ENCODE peak calls at places on chromosomes 5 and 9, in nine cellular contexts. S is tibial nerve, T is GM23248, B is uterus, O is PC-9, L is AG04450, Q is PC-3, C is neuronal stem cell, I is cardiac muscle cell. X is an unnamed sample. For H3K9me3, the result is how much of the 10 kb centered on the place peaks cover.

GRCh38 chr9:126684345-126684744 is 70.6 kb downstream of the LMX1B start:
- DNase-seq in C (no peak), S (no peak), B (no peak), Q (peak), T (no peak), L (no peak), I (no peak), O (no peak), X (no peak)

GRCh38 chr9:128098936-128099931 is 28.3 kb downstream of the PTGES2 start:
- DNase-seq in T (peak), I (no peak), O (peak), S (no peak), Q (no peak), B (no peak), C (no peak), L (no peak), X (no peak)

GRCh38 chr9:30522486-30522885 is 1862.0 kb upstream of the ACO1 start:
- DNase-seq in O (no peak), S (no peak), I (no peak), Q (no peak), L (no peak), C (no peak), T (no peak), B (no peak), X (no peak)

GRCh38 chr5:15326471-15326870 is 173.5 kb upstream of the FBXL7 start:
- DNase-seq in I (no peak), S (no peak), C (no peak), O (no peak), T (no peak), Q (no peak), B (no peak), L (no peak), X (no peak)

GRCh38 chr5:16350816-16351215 is 114.8 kb downstream of the ZNF622 start:
- DNase-seq in I (no peak), O (no peak), L (no peak), S (no peak), Q (no peak), C (no peak), B (no peak), T (peak), X (no peak)

GRCh38 chr5:124394700-124395099 is 351.7 kb downstream of the ZNF608 start:
- DNase-seq in I (no peak), C (no peak), B (no peak), Q (no peak), S (no peak), T (no peak), O (no peak), L (no peak), X (no peak)

GRCh38 chr5:107378218-107378899 is 292.4 kb downstream of the EFNA5 start:
- DNase-seq in O (no peak), C (no peak), T (no peak), S (no peak), B (no peak), Q (peak), I (no peak), L (no peak), X (no peak)

GRCh38 chr5:96761618-96762017 is 46.1 kb downstream of the ERAP1 start:
- DNase-seq in Q (no peak), B (no peak), I (no peak), L (no peak), S (no peak), O (no peak), T (no peak), C (no peak), X (no peak)

GRCh38 chr9:109441296-109441695 is 56.8 kb downstream of the PTPN3 start:
- DNase-seq in Q (no peak), I (no peak), S (no peak), T (peak), O (no peak), B (no peak), C (no peak), L (no peak), X (no peak)

GRCh38 chr5:108801776-108802175 is 54.1 kb downstream of the FER start:
- DNase-seq in B (no peak), C (no peak), O (peak), I (peak), L (peak), Q (peak), S (no peak), T (peak), X (no peak)

GRCh38 chr5:171628344-171628743 is 157.3 kb upstream of the SMIM23 start:
- DNase-seq in L (no peak), B (no peak), Q (no peak), O (no peak), C (no peak), S (no peak), I (no peak), T (peak), X (no peak)

GRCh38 chr5:171627936-171628335 is 157.7 kb upstream of the SMIM23 start:
- DNase-seq in S (no peak), L (no peak), B (no peak), Q (no peak), C (no peak), T (peak), O (no peak), I (no peak), X (no peak)

GRCh38 chr5:171630047-171630669 is 155.5 kb upstream of the SMIM23 start:
- DNase-seq in S (peak), B (no peak), L (peak), Q (peak), T (peak), I (peak), C (peak), O (no peak), X (no peak)

GRCh38 chr5:171630670-171631065 is 154.9 kb upstream of the SMIM23 start:
- DNase-seq in T (no peak), I (no peak), B (no peak), C (no peak), O (no peak), Q (no peak), L (no peak), S (no peak), X (no peak)

DNA sequence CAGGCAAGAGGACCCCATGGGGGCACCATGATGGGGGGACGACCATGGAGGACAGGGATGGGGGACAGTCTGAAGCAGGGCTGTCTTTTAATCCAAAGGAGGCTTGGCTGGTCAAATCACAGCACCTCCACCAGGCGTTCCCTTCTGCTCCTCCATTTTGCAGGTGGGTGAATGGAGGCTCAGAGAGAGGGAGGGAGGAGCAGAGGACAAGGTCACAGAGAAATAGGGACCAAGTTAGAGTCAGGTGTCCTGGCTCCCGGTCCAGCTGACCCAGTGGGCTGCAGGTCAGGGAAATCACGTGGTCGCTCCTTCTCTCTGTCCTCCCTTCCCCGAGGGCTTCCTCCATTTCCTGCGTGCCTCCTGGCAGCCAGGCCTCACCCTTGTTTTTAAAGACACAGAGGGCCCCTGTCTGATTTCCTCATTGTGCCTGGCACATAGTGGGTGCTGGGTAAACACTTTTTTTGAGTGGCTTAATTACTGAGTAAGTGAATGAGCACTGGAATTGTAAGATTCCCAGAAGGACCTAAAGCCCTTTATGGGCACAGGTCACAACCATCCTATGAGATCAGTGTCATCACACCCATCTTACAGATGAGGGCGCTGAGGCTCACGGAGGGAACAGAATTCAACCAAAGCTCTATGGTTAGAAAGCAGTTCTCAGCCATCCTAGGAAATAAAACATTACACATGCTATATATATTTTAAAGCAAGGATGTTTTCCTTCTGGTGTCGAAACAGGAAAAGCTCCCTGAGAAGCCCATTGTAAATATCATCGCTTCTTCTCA is 156.2 kb upstream of the SMIM23 start:
- DNase-seq in I (no peak), B (no peak), O (no peak), L (no peak), Q (peak), C (no peak), S (no peak), T (peak), X (no peak)
- H3K4me3 ChIP-seq in I (no peak), B (no peak), O (peak), L (no peak), Q (peak), C (no peak), S (no peak), T (no peak), X (no peak)

GRCh38 chr9:135649508-135649907 is 10.2 kb upstream of the GLT6D1 start:
- DNase-seq in I (no peak), Q (no peak), B (no peak), S (no peak), O (no peak), L (no peak), T (no peak), C (no peak), X (no peak)

GRCh38 chr9:135655317-135656003 is 7.6 kb upstream of the LCN9 start:
- DNase-seq in B (no peak), T (no peak), I (no peak), C (no peak), S (no peak), O (no peak), L (no peak), Q (no peak), X (no peak)

GRCh38 chr9:135648494-135649410 is 9.4 kb upstream of the GLT6D1 start:
- DNase-seq in I (no peak), B (no peak), Q (no peak), T (no peak), S (no peak), C (no peak), O (no peak), L (no peak), X (no peak)

GRCh38 chr9:135647897-135648296 is 8.6 kb upstream of the GLT6D1 start:
- DNase-seq in Q (no peak), I (no peak), B (no peak), C (no peak), L (no peak), T (no peak), S (no peak), O (no peak), X (no peak)

GRCh38 chr9:135650408-135650807 is 11.1 kb upstream of the GLT6D1 start:
- DNase-seq in Q (no peak), O (no peak), S (no peak), C (no peak), L (no peak), B (no peak), I (no peak), T (no peak), X (no peak)
- H3K9me3 ChIP-seq in Q (under half), O (under half), S (under half), C (under half), L (under half), B (under half), I (under half), T (under half), X (under half)

GRCh38 chr9:83060557-83060956 is 2.4 kb downstream of the RASEF start:
- DNase-seq in L (no peak), Q (peak), I (no peak), C (no peak), S (no peak), O (peak), B (no peak), T (no peak), X (no peak)
- H3K4me3 ChIP-seq in L (no peak), Q (peak), I (no peak), C (no peak), S (no peak), O (peak), B (no peak), T (no peak), X (no peak)

GRCh38 chr9:137955224-137955570 is 77.6 kb downstream of the CACNA1B start:
- DNase-seq in Q (no peak), T (no peak), C (no peak), L (no peak), B (no peak), O (no peak), S (no peak), I (no peak), X (no peak)

GRCh38 chr9:137956688-137957385 is 79.3 kb downstream of the CACNA1B start:
- DNase-seq in S (no peak), C (no peak), Q (no peak), T (no peak), I (no peak), B (no peak), O (no peak), L (no peak), X (no peak)

GRCh38 chr9:137953683-137954438 is 76.3 kb downstream of the CACNA1B start:
- DNase-seq in B (no peak), T (no peak), C (no peak), L (no peak), S (no peak), I (no peak), O (no peak), Q (no peak), X (no peak)

GRCh38 chr9:137955586-137955985 is 78.0 kb downstream of the CACNA1B start:
- DNase-seq in I (no peak), S (no peak), T (no peak), Q (no peak), O (no peak), L (no peak), B (no peak), C (no peak), X (no peak)

DNA sequence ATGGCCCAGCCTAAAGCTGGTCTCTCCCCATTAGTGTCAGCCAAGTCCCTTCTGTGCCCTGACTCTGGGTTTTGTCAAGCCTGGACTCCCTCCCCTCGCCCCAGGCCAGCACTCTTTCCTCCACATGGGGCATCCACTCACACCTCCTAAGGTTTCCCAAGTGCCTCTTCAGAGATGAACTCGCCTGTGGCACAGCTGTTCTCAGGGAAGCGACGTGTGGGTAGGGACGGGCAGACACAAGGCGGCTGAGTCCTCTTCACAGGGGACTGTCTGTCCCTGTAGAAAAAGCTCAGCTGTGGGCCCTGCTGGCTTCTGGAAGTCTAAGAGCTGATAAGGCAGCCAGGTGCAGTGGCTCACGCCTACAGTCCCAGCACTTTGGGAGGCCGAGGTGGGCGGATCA is 78.5 kb downstream of the CACNA1B start:
- DNase-seq in I (no peak), B (no peak), C (no peak), Q (no peak), L (no peak), S (no peak), T (no peak), O (no peak), X (no peak)
- H3K9me3 ChIP-seq in I (under half), B (under half), C (under half), Q (under half), L (half or more), S (under half), T (under half), O (under half), X (under half)

GRCh38 chr5:102294996-102295395 is 1.1 kb downstream of the SLCO4C1 start:
- DNase-seq in I (no peak), L (no peak), B (no peak), O (no peak), T (no peak), C (no peak), S (no peak), Q (no peak), X (no peak)

GRCh38 chr5:102295534-102296228 is 403 bp downstream of the SLCO4C1 start:
- DNase-seq in B (no peak), L (no peak), I (no peak), S (no peak), C (no peak), O (no peak), T (no peak), Q (no peak), X (no peak)

GRCh38 chr5:102296229-102296817 is at the start of gene SLCO4C1:
- DNase-seq in I (peak), L (no peak), S (no peak), T (peak), Q (no peak), B (no peak), O (no peak), C (peak), X (peak)
- H3K4me3 ChIP-seq in I (peak), L (no peak), S (peak), T (peak), Q (no peak), B (peak), O (peak), C (peak), X (peak)

GRCh38 chr5:32673272-32673671 is 37.8 kb upstream of the NPR3 start:
- DNase-seq in C (no peak), O (no peak), Q (no peak), T (no peak), L (no peak), I (no peak), S (no peak), B (no peak), X (no peak)

GRCh38 chr5:32664523-32664922 is 46.6 kb upstream of the NPR3 start:
- DNase-seq in I (no peak), S (no peak), B (no peak), O (peak), C (no peak), L (no peak), Q (no peak), T (no peak), X (no peak)

DNA sequence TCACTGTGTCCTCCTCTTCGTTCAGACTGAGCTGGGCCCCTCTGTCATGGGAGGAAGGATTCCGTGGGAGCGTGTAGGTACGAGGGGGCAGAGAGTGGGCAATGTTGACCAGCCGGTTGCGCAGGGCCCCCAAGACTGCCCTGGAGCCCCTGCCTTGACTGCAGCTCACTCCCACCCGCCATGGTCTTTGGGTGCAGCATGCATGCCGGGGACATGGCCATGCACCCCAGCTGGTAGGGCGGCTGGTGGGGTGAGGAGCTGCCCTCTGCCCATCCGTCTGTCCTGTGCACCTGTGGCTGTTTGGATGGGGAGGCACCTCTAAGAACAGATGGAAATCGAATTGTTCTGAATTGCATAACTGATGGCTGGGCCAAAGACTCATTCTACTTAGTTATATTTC is 42.6 kb upstream of the NPR3 start:
- DNase-seq in B (no peak), S (no peak), L (no peak), O (no peak), I (no peak), Q (no peak), T (no peak), C (no peak), X (no peak)
- H3K9me3 ChIP-seq in B (under half), S (under half), L (under half), O (under half), I (under half), Q (under half), T (under half), C (under half), X (under half)

DNA sequence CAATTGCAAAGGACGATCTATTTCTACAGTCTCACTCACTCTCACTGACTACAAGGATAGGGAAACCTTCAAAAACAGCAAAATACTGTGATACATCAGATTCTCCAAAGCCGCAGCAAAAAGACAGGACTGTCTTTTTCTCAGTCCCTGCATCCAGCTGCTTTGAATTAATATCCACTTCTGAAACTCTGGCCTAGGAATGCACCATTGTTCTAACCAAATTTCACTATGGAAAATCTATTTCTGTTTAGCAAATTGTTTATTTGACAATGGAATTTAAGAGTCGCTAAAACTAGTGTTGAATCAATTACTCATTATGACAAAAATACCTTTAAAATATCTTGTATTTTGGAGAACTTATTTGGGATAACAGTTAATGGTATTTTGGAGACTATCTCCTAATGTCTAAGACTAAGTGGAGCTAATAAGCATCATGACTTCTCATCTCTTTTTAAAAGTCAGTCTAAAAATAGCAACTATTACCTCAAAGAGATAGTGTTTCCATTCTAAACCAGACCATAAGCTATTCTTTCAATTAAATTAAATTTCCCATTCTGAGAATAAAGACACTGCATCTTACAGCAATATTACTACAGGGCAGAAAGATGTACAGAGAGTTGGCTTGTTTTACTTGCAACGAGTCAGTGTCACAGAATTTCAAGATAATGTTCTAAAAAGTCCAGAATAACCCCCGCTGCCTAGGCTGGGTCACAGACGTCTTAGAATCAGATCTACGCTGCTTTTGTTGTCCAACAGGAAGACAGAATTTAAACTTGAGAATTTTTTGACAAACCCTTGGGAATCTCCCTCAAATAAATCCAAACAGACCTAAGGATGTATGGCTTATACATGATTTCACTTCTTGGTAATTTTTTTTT is 98.7 kb downstream of the USP20 start:
- DNase-seq in T (peak), L (no peak), S (no peak), O (no peak), C (no peak), I (no peak), Q (no peak), B (no peak), X (no peak)
- H3K4me3 ChIP-seq in T (peak), L (no peak), S (no peak), O (no peak), C (no peak), I (no peak), Q (no peak), B (no peak), X (no peak)

GRCh38 chr9:101751895-101752294 is 13.4 kb upstream of the GRIN3A start:
- DNase-seq in T (no peak), I (no peak), O (no peak), S (no peak), C (no peak), L (no peak), B (no peak), Q (no peak), X (no peak)
- H3K9me3 ChIP-seq in T (under half), I (under half), O (under half), S (under half), C (under half), L (under half), B (under half), Q (under half), X (under half)

X was measured in CD8-positive, alpha-beta memory T cell.